ENCODE peak calls at places on chromosomes 16 and 17, in four cellular contexts. One of them, this sample, is unnamed.

GRCh38 chr16:12087901-12088364 is 111.4 kb downstream of the SNX29 start:
- DNase-seq in stimulated activated CD8-positive, alpha-beta memory T cell treated with anti-CD3 and anti-CD28 coated beads, Interleukin-15, amount 100 ng/mL, for 24 hours: no peak
- DNase-seq in ELF-1: peak
- DNase-seq in HuH-7: no peak
- DNase-seq in this sample: no peak

GRCh38 chr17:73787036-73787720 is 142.9 kb upstream of the SDK2 start:
- DNase-seq in ELF-1: peak
- DNase-seq in stimulated activated CD8-positive, alpha-beta memory T cell treated with anti-CD3 and anti-CD28 coated beads, Interleukin-15, amount 100 ng/mL, for 24 hours: no peak
- DNase-seq in HuH-7: no peak
- DNase-seq in this sample: no peak

GRCh38 chr16:63372283-63372682 is 1336.0 kb upstream of the CDH8 start:
- DNase-seq in ELF-1: no peak
- DNase-seq in stimulated activated CD8-positive, alpha-beta memory T cell treated with anti-CD3 and anti-CD28 coated beads, Interleukin-15, amount 100 ng/mL, for 24 hours: no peak
- DNase-seq in HuH-7: no peak
- DNase-seq in this sample: no peak

GRCh38 chr16:28597692-28598261 is 927 bp upstream of the SULT1A2 start:
- DNase-seq in stimulated activated CD8-positive, alpha-beta memory T cell treated with anti-CD3 and anti-CD28 coated beads, Interleukin-15, amount 100 ng/mL, for 24 hours: no peak
- DNase-seq in HuH-7: peak
- DNase-seq in ELF-1: peak
- DNase-seq in this sample: peak

GRCh38 chr17:62172492-62173291 is 107.6 kb upstream of the MED13 start:
- DNase-seq in ELF-1: no peak
- DNase-seq in stimulated activated CD8-positive, alpha-beta memory T cell treated with anti-CD3 and anti-CD28 coated beads, Interleukin-15, amount 100 ng/mL, for 24 hours: no peak
- DNase-seq in HuH-7: no peak
- DNase-seq in this sample: no peak

GRCh38 chr17:76394166-76394565 is 9.8 kb downstream of the SPHK1 start:
- DNase-seq in HuH-7: no peak
- DNase-seq in ELF-1: no peak
- DNase-seq in stimulated activated CD8-positive, alpha-beta memory T cell treated with anti-CD3 and anti-CD28 coated beads, Interleukin-15, amount 100 ng/mL, for 24 hours: no peak
- DNase-seq in this sample: no peak

GRCh38 chr17:50578173-50578572 is 17.7 kb downstream of the CACNA1G start:
- DNase-seq in HuH-7: no peak
- DNase-seq in ELF-1: no peak
- DNase-seq in stimulated activated CD8-positive, alpha-beta memory T cell treated with anti-CD3 and anti-CD28 coated beads, Interleukin-15, amount 100 ng/mL, for 24 hours: no peak
- DNase-seq in this sample: no peak

GRCh38 chr16:2971134-2971984 is 2.2 kb downstream of the PAQR4 start:
- DNase-seq in stimulated activated CD8-positive, alpha-beta memory T cell treated with anti-CD3 and anti-CD28 coated beads, Interleukin-15, amount 100 ng/mL, for 24 hours: no peak
- DNase-seq in HuH-7: no peak
- DNase-seq in ELF-1: no peak
- DNase-seq in this sample: peak

GRCh38 chr17:67750067-67750466 is 32.3 kb downstream of the NOL11 start:
- DNase-seq in ELF-1: no peak
- DNase-seq in HuH-7: no peak
- DNase-seq in stimulated activated CD8-positive, alpha-beta memory T cell treated with anti-CD3 and anti-CD28 coated beads, Interleukin-15, amount 100 ng/mL, for 24 hours: no peak
- DNase-seq in this sample: no peak

GRCh38 chr17:44794699-44795413 is 35.2 kb downstream of the GJC1 start:
- DNase-seq in ELF-1: no peak
- DNase-seq in stimulated activated CD8-positive, alpha-beta memory T cell treated with anti-CD3 and anti-CD28 coated beads, Interleukin-15, amount 100 ng/mL, for 24 hours: no peak
- DNase-seq in HuH-7: no peak
- DNase-seq in this sample: no peak

GRCh38 chr16:69241911-69242310 is 54.9 kb downstream of the SNTB2 start:
- DNase-seq in ELF-1: no peak
- DNase-seq in stimulated activated CD8-positive, alpha-beta memory T cell treated with anti-CD3 and anti-CD28 coated beads, Interleukin-15, amount 100 ng/mL, for 24 hours: no peak
- DNase-seq in HuH-7: no peak
- DNase-seq in this sample: no peak

GRCh38 chr16:88831838-88832237 is 20.1 kb upstream of the APRT start:
- DNase-seq in HuH-7: no peak
- DNase-seq in stimulated activated CD8-positive, alpha-beta memory T cell treated with anti-CD3 and anti-CD28 coated beads, Interleukin-15, amount 100 ng/mL, for 24 hours: no peak
- DNase-seq in ELF-1: no peak
- DNase-seq in this sample: no peak

GRCh38 chr17:62179525-62180161 is 114.6 kb upstream of the MED13 start:
- DNase-seq in ELF-1: no peak
- DNase-seq in HuH-7: peak
- DNase-seq in stimulated activated CD8-positive, alpha-beta memory T cell treated with anti-CD3 and anti-CD28 coated beads, Interleukin-15, amount 100 ng/mL, for 24 hours: no peak
- DNase-seq in this sample: peak

GRCh38 chr16:74053784-74054306 is 242.8 kb upstream of the PSMD7 start:
- DNase-seq in HuH-7: no peak
- DNase-seq in stimulated activated CD8-positive, alpha-beta memory T cell treated with anti-CD3 and anti-CD28 coated beads, Interleukin-15, amount 100 ng/mL, for 24 hours: no peak
- DNase-seq in ELF-1: no peak
- DNase-seq in this sample: no peak

GRCh38 chr17:78460951-78461944 is 82.8 kb downstream of the PGS1 start:
- DNase-seq in stimulated activated CD8-positive, alpha-beta memory T cell treated with anti-CD3 and anti-CD28 coated beads, Interleukin-15, amount 100 ng/mL, for 24 hours: no peak
- DNase-seq in HuH-7: no peak
- DNase-seq in ELF-1: no peak
- DNase-seq in this sample: no peak

GRCh38 chr16:48335961-48336360 is 49.3 kb downstream of the SIAH1 start:
- DNase-seq in HuH-7: no peak
- DNase-seq in ELF-1: no peak
- DNase-seq in stimulated activated CD8-positive, alpha-beta memory T cell treated with anti-CD3 and anti-CD28 coated beads, Interleukin-15, amount 100 ng/mL, for 24 hours: no peak
- DNase-seq in this sample: peak

GRCh38 chr17:50728112-50728429 is 8.7 kb downstream of the LUC7L3 start:
- DNase-seq in stimulated activated CD8-positive, alpha-beta memory T cell treated with anti-CD3 and anti-CD28 coated beads, Interleukin-15, amount 100 ng/mL, for 24 hours: no peak
- DNase-seq in ELF-1: no peak
- DNase-seq in HuH-7: no peak
- DNase-seq in this sample: no peak

This sample was measured in Caco-2.